ENCODE peak calls at places on chromosomes 7 and 10, in ten cellular contexts. C is lung, I is IMR-90, Z is lower lobe of right lung, K is AG04450, G is foreskin keratinocyte, P is AG04449, E is tibial artery, B is A673, T is heart right ventricle. F is an unnamed sample.
A peak's percentile ranks its signal among the peaks of the same experiment; 100 is the strongest.

GRCh38 chr7:20249924-20250323 is 32.7 kb upstream of the MACC1 start:
- DNase-seq in C (no peak), I (no peak), Z (no peak), K (no peak), G (no peak), P (no peak), E (no peak), B (peak; percentile 31), T (no peak), F (no peak)

GRCh38 chr10:28558923-28559508 is 26.1 kb downstream of the WAC start:
- DNase-seq in C (no peak), I (peak; percentile 27), Z (no peak), K (no peak), G (peak; percentile 5), P (no peak), E (no peak), B (no peak), T (no peak), F (no peak)

GRCh38 chr10:103968441-103969391 is 1.8 kb downstream of the SLK start:
- DNase-seq in C (no peak), I (peak; percentile 24), Z (no peak), K (no peak), G (no peak), P (no peak), E (no peak), B (no peak), T (no peak), F (peak; percentile 15)

GRCh38 chr7:99839560-99840011 is 11.8 kb downstream of the CYP3A43 start:
- DNase-seq in C (no peak), I (no peak), Z (no peak), K (no peak), G (peak; percentile 52), P (no peak), E (no peak), B (no peak), T (no peak), F (peak; percentile 27)

GRCh38 chr7:73810991-73811360 is 19.8 kb upstream of the CLDN4 start:
- DNase-seq in C (no peak), I (no peak), Z (peak; percentile 24), K (no peak), G (no peak), P (no peak), E (peak; percentile 40), B (no peak), T (no peak), F (no peak)

GRCh38 chr10:77926566-77927342 is at the start of gene DLG5:
- DNase-seq in C (peak; percentile 67), I (peak; percentile 52), Z (peak; percentile 74), K (no peak), G (no peak), P (no peak), E (peak; percentile 84), B (peak; percentile 39), T (peak; percentile 77), F (peak; percentile 61)

GRCh38 chr10:5589963-5590511 is 65.3 kb downstream of the CALML3 start:
- DNase-seq in C (no peak), I (peak; percentile 76), Z (peak; percentile 13), K (no peak), G (no peak), P (peak; percentile 17), E (peak; percentile 55), B (no peak), T (no peak), F (peak; percentile 35)

GRCh38 chr10:83606275-83606674 is 533.0 kb upstream of the GHITM start:
- DNase-seq in C (no peak), I (no peak), Z (no peak), K (no peak), G (no peak), P (no peak), E (no peak), B (no peak), T (no peak), F (peak; percentile 56)

GRCh38 chr10:112663181-112663879 is 216.3 kb downstream of the VTI1A start:
- DNase-seq in C (no peak), I (peak; percentile 73), Z (no peak), K (no peak), G (peak; percentile 53), P (peak; percentile 34), E (no peak), B (no peak), T (no peak), F (peak; percentile 52)

GRCh38 chr10:6053816-6054581 is 8.2 kb downstream of the IL2RA start:
- DNase-seq in C (peak; percentile 50), I (no peak), Z (peak; percentile 77), K (no peak), G (no peak), P (no peak), E (peak; percentile 67), B (no peak), T (peak; percentile 67), F (no peak)

GRCh38 chr10:87873656-87874055 is 10.2 kb downstream of the PTEN start:
- DNase-seq in C (no peak), I (no peak), Z (no peak), K (no peak), G (no peak), P (no peak), E (no peak), B (no peak), T (no peak), F (no peak)

GRCh38 chr7:67402280-67402679 is 405.6 kb downstream of the TYW1 start:
- DNase-seq in C (no peak), I (no peak), Z (no peak), K (no peak), G (no peak), P (no peak), E (no peak), B (no peak), T (no peak), F (no peak)

GRCh38 chr10:13991353-13991752 is 339.4 kb downstream of the FRMD4A start:
- DNase-seq in C (no peak), I (no peak), Z (no peak), K (no peak), G (no peak), P (no peak), E (no peak), B (no peak), T (no peak), F (no peak)

GRCh38 chr7:27420702-27421101 is 178.1 kb downstream of the EVX1 start:
- DNase-seq in C (no peak), I (no peak), Z (no peak), K (no peak), G (no peak), P (no peak), E (no peak), B (no peak), T (no peak), F (no peak)

GRCh38 chr10:106863549-106863948 is 301.0 kb downstream of the SORCS1 start:
- DNase-seq in C (no peak), I (no peak), Z (no peak), K (no peak), G (no peak), P (no peak), E (no peak), B (peak; percentile 31), T (no peak), F (no peak)
- TF ChIP-seq CTCF in C (no peak), I (no peak), Z (no peak), K (no peak), G (no peak), P (no peak), E (no peak), B (peak; percentile 59), T (no peak), F (no peak)

DNA sequence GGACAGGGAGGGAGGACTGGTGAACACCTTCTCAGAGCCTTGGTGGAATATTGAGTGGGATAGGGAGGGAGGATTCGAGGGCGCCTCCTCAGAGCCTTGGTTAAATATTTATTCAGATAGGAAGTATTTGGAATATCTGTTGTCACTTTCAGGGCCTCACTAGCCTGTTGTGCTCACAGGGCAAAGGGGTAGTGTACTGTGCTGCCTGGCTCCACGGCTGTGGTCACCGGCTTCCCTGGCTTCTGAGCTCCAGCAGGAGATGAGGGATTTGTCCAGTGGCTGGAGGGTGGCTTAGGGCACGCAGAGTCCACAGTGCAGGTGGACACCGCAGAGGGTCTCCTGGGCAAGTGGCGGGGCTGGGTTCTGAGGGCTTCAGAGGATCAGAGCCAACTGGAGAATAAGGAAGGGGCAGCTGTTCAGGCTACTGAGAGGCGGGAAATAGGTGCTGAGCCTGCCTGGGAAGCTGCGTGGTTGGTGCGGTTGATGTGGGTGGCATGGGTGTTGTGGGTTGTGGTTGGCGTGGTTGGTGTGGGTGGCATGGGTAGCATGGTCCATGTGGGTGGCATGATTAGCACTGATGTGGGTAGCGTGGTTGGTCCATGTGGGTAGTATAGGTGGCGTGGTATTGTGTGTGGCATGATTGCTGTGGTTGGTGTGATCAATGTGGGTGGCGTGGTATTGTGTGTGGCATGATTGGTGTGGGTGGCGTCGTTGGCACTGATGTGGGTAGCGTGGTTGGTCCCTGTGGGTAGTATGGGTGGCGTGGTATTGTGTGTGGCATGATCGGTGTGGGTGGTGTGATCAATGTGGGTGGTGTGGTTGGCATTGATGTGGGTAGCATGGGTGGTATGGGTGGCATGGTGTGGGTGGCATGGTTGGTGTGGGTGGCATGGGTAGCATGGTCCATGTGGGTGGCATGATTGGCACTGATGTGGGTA is 16.7 kb downstream of the INPP5A start:
- DNase-seq in C (no peak), I (no peak), Z (no peak), K (no peak), G (no peak), P (no peak), E (peak; percentile 48), B (no peak), T (no peak), F (no peak)
- TF ChIP-seq CTCF in C (no peak), I (no peak), Z (no peak), K (no peak), G (no peak), P (no peak), E (no peak), B (no peak), T (no peak), F (no peak)

DNA sequence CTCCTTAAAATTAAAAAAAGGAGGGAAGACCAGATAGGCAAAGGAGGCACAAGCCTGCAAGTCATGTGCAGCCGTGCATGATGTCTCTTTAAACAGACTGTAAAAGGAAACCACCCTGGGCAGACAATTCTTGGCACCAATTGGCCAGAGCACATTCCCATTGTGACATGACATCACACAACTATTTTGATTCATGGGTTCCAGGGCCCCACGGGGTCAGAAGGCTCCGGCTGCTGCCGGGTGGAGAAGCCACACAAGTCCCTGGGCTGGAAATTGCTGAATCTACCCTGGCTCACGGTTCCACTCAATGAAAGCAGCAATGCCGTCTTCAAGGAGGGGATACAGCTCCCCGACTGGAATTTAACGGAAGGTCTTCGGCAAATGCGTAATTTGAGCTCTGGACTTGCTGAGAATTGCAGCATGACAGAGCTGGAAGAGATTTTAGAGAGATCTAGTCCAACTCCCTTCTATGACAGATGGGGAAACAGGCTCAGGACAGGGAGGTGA is 140.5 kb downstream of the PRKAG2 start:
- DNase-seq in C (peak; percentile 59), I (peak; percentile 96), Z (no peak), K (peak; percentile 92), G (peak; percentile 53), P (peak; percentile 87), E (peak; percentile 90), B (peak; percentile 77), T (peak; percentile 58), F (peak; percentile 86)
- TF ChIP-seq CTCF in C (no peak), I (peak; percentile 47), Z (peak; percentile 8), K (peak; percentile 56), G (peak; percentile 65), P (peak; percentile 54), E (no peak), B (peak; percentile 39), T (no peak), F (peak; percentile 28)

DNA sequence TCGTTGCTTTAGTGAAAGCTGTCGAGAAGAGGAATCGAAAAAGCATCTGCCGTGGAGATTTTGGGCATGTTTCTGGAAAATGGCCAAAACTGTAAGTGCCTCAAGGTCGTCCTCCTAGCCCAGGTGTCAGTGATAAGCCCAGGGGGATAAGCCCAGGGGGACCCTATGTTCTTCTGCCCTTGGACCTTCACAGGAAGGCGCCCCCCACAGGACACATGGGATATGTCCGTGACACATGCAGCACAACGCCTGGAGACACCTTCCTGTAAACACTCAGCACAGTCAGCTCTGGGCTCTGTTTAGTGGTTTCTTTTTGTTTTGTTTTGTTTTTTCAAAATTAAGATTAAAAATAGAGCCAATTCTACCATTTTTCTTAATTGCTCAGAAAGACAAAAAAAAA is 272.7 kb downstream of the KLF6 start:
- DNase-seq in C (no peak), I (no peak), Z (no peak), K (no peak), G (no peak), P (no peak), E (no peak), B (no peak), T (no peak), F (no peak)
- TF ChIP-seq CTCF in C (no peak), I (no peak), Z (no peak), K (no peak), G (peak; percentile 12), P (no peak), E (no peak), B (peak; percentile 31), T (no peak), F (no peak)

F was measured in MCF 10A.